ENCODE peak calls at places on chromosomes 4 and X, in nine cellular contexts. B is upper lobe of right lung, A is HFFc6, X is glutamatergic neuron, F is AG04450, W is fibroblast of mammary gland, J is vagina, U is esophagus squamous epithelium, D is H9. L is an unnamed sample.

GRCh38 chrX:52424658-52425057 is 55.8 kb downstream of the XAGE2 start:
- DNase-seq in W (peak), D (no peak), X (no peak), A (peak), U (no peak), J (no peak), B (no peak), F (no peak), L (peak)

GRCh38 chr4:59571805-59572430 is 1628.2 kb upstream of the ADGRL3 start:
- DNase-seq in F (no peak), A (no peak), X (no peak), B (no peak), W (no peak), D (no peak), J (no peak), U (no peak), L (peak)

GRCh38 chrX:3129256-3129655 is 88.0 kb downstream of the ARSF start:
- DNase-seq in X (no peak), A (no peak), B (no peak), D (no peak), J (no peak), U (no peak), F (no peak), W (peak), L (peak)

GRCh38 chrX:113935516-113935915 is 648.4 kb upstream of the HTR2C start:
- DNase-seq in D (no peak), A (no peak), U (no peak), W (no peak), F (no peak), J (no peak), B (no peak), X (no peak), L (no peak)

GRCh38 chrX:47498411-47498810 is 15.4 kb upstream of the ZNF41 start:
- DNase-seq in W (no peak), U (no peak), A (no peak), B (no peak), J (no peak), X (no peak), D (no peak), F (no peak), L (no peak)

GRCh38 chr4:8260656-8261111 is 8.9 kb upstream of the HTRA3 start:
- DNase-seq in A (peak), B (no peak), D (no peak), W (peak), F (peak), J (no peak), X (no peak), U (no peak), L (peak)

GRCh38 chr4:180745019-180745418 is 1498.2 kb upstream of the TENM3 start:
- DNase-seq in F (no peak), B (no peak), U (no peak), J (no peak), W (no peak), A (no peak), D (no peak), X (no peak), L (no peak)

GRCh38 chrX:82362550-82362949 is 1145.5 kb upstream of the POU3F4 start:
- DNase-seq in X (no peak), D (no peak), U (no peak), W (no peak), J (no peak), A (no peak), B (no peak), F (no peak), L (no peak)

GRCh38 chr4:55758570-55758969 is 61.0 kb upstream of the EXOC1L start:
- DNase-seq in B (no peak), U (no peak), X (no peak), J (no peak), W (peak), A (no peak), F (no peak), D (no peak), L (peak)

GRCh38 chrX:4764888-4765287 is 1051.4 kb upstream of the PRKX start:
- DNase-seq in J (no peak), A (no peak), F (no peak), B (no peak), X (no peak), W (no peak), U (no peak), D (no peak), L (peak)

GRCh38 chr4:128358231-128358902 is 70.8 kb upstream of the PGRMC2 start:
- DNase-seq in W (peak), B (no peak), A (peak), J (no peak), D (no peak), X (no peak), F (peak), U (no peak), L (peak)

GRCh38 chr4:1721666-1722550 is 587 bp downstream of the TACC3 start:
- DNase-seq in A (no peak), J (no peak), D (peak), W (no peak), U (no peak), F (no peak), B (no peak), X (no peak), L (no peak)

GRCh38 chr4:80362578-80363181 is 27.1 kb downstream of the CFAP299 start:
- DNase-seq in U (no peak), W (peak), F (no peak), A (peak), J (no peak), D (peak), B (peak), X (peak), L (peak)

GRCh38 chrX:116009871-116010710 is 160.5 kb upstream of the AGTR2 start:
- DNase-seq in A (no peak), F (no peak), W (no peak), U (no peak), D (peak), J (no peak), X (peak), B (peak), L (no peak)

GRCh38 chr4:141246243-141246642 is 25.5 kb downstream of the ZNF330 start:
- DNase-seq in X (no peak), W (peak), J (no peak), A (peak), F (peak), B (no peak), D (no peak), U (no peak), L (peak)

GRCh38 chr4:109303141-109303499 is 662 bp upstream of the COL25A1 start:
- DNase-seq in D (no peak), U (no peak), A (no peak), J (no peak), B (peak), W (no peak), F (no peak), X (no peak), L (peak)

GRCh38 chr4:26717332-26717731 is 133.4 kb downstream of the TBC1D19 start:
- DNase-seq in J (no peak), W (peak), X (no peak), B (no peak), F (peak), U (no peak), D (no peak), A (peak), L (peak)

GRCh38 chr4:80154547-80154933 is 42.8 kb upstream of the PRDM8 start:
- DNase-seq in D (no peak), A (no peak), F (no peak), X (no peak), U (no peak), J (no peak), B (no peak), W (no peak), L (peak)

GRCh38 chr4:119124314-119124713 is 11.3 kb upstream of the MYOZ2 start:
- DNase-seq in W (peak), A (peak), D (no peak), B (no peak), U (no peak), F (no peak), X (no peak), J (no peak), L (peak)

GRCh38 chr4:158871050-158871724 is 102.4 kb downstream of the FNIP2 start:
- DNase-seq in F (no peak), A (no peak), D (no peak), U (no peak), J (no peak), B (no peak), W (no peak), X (peak), L (peak)

DNA sequence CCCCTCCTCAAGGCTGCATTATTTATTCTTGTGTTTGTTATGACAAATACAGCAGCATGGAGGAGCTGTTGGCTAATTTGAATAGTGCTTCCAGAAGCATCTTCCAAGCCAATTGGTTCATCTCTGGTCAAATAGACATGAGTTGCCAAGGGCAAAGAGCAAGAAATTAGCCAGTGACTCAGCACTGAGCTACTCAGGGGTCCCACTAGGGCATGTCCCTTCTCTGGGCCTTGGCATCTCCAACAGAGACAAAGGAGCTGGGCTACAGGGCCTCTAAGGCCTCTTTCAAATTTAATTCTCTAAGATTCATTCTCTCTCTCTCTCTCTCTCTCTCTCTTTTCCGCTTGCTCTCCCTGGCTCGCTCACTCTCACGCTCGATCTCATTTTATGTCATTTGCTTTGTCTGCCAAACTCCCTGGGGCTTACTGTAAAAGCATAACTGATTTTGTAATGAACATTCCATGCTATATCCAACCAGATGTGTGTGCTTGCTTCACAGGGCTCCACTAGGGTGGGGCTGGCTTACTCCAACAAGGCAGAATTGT is 86.7 kb upstream of the MAGEA4 start:
- DNase-seq in A (peak), F (peak), B (no peak), D (no peak), J (no peak), X (no peak), U (no peak), W (peak), L (peak)
- TF ChIP-seq CTCF in A (peak), F (peak), B (no peak), D (no peak), J (no peak), X (no peak), U (no peak), W (peak), L (peak)

GRCh38 chrX:137896123-137896522 is 330.2 kb downstream of the ZIC3 start:
- DNase-seq in U (no peak), X (no peak), D (no peak), A (no peak), J (no peak), B (no peak), F (no peak), W (no peak), L (no peak)
- TF ChIP-seq CTCF in U (no peak), X (no peak), D (peak), A (no peak), J (no peak), B (no peak), F (no peak), W (no peak), L (no peak)

GRCh38 chrX:27555514-27555913 is 34.6 kb upstream of the DCAF8L2 start:
- DNase-seq in B (no peak), U (no peak), W (peak), X (no peak), J (no peak), F (no peak), D (no peak), A (no peak), L (peak)
- TF ChIP-seq CTCF in B (peak), U (no peak), W (peak), X (peak), J (no peak), F (peak), D (peak), A (no peak), L (peak)

GRCh38 chrX:154046262-154046771 is 26.6 kb upstream of the IRAK1 start:
- DNase-seq in U (no peak), W (peak), J (no peak), F (peak), B (no peak), A (peak), X (no peak), D (no peak), L (peak)
- TF ChIP-seq CTCF in U (no peak), W (peak), J (no peak), F (peak), B (no peak), A (peak), X (no peak), D (no peak), L (peak)

GRCh38 chr4:154044118-154044517 is 255.2 kb upstream of the SFRP2 start:
- DNase-seq in D (no peak), J (no peak), W (peak), X (no peak), U (no peak), A (no peak), B (no peak), F (no peak), L (no peak)
- TF ChIP-seq CTCF in D (no peak), J (no peak), W (no peak), X (no peak), U (no peak), A (no peak), B (no peak), F (no peak), L (no peak)

L was measured in choroid plexus epithelial cell.